ENCODE peak calls at places on chromosomes 13 and 19, in four cellular contexts. M, Y, L and U are unnamed samples.

GRCh38 chr19:7928741-7929701 is 3.1 kb upstream of the CTXN1 start:
- DNase-seq in M (peak), Y (peak), L (peak), U (peak)

GRCh38 chr13:108178105-108178504 is 37.2 kb downstream of the LIG4 start:
- DNase-seq in M (no peak), Y (no peak), L (no peak), U (no peak)

GRCh38 chr13:101639711-101640110 is 187.2 kb downstream of the ITGBL1 start:
- DNase-seq in M (no peak), Y (no peak), L (no peak), U (no peak)

GRCh38 chr13:111302045-111302722 is 18.3 kb upstream of the TEX29 start:
- DNase-seq in M (no peak), Y (no peak), L (no peak), U (no peak)

GRCh38 chr19:5141278-5141925 is 172.5 kb downstream of the KDM4B start:
- DNase-seq in M (no peak), Y (peak), L (no peak), U (peak)

GRCh38 chr13:34748078-34748477 is 194.0 kb upstream of the NBEA start:
- DNase-seq in M (no peak), Y (peak), L (no peak), U (no peak)

GRCh38 chr13:113407531-113408393 is 43.8 kb upstream of the GRTP1 start:
- DNase-seq in M (no peak), Y (peak), L (no peak), U (no peak)

GRCh38 chr13:94660695-94661324 is 51.5 kb downstream of the SOX21 start:
- DNase-seq in M (no peak), Y (peak), L (no peak), U (no peak)

GRCh38 chr13:30915691-30916541 is 9.8 kb downstream of the MEDAG start:
- DNase-seq in M (no peak), Y (no peak), L (no peak), U (peak)

GRCh38 chr19:48405010-48405659 is 11.7 kb downstream of the GRIN2D start:
- DNase-seq in M (no peak), Y (no peak), L (no peak), U (no peak)

GRCh38 chr13:94251801-94252200 is 227.7 kb downstream of the DCT start:
- DNase-seq in M (no peak), Y (peak), L (no peak), U (no peak)

GRCh38 chr13:49303533-49304252 is 56.0 kb downstream of the CDADC1 start:
- DNase-seq in M (no peak), Y (no peak), L (no peak), U (no peak)

GRCh38 chr13:21242236-21242635 is 65.8 kb downstream of the MRPL57 start:
- DNase-seq in M (peak), Y (no peak), L (peak), U (peak)

GRCh38 chr13:104580931-104581330 is 1514.7 kb upstream of the SLC10A2 start:
- DNase-seq in M (no peak), Y (no peak), L (no peak), U (no peak)

GRCh38 chr13:27976362-27977177 is 7.5 kb upstream of the CDX2 start:
- DNase-seq in M (peak), Y (no peak), L (no peak), U (no peak)

GRCh38 chr19:1112254-1113208 is 8.7 kb downstream of the GPX4 start:
- DNase-seq in M (no peak), Y (peak), L (peak), U (peak)

GRCh38 chr13:76889254-76889653 is 3.0 kb upstream of the KCTD12 start:
- DNase-seq in M (no peak), Y (no peak), L (no peak), U (no peak)

GRCh38 chr19:28435551-28436261 is 777.2 kb downstream of the UQCRFS1 start:
- DNase-seq in M (no peak), Y (no peak), L (no peak), U (no peak)

GRCh38 chr13:109610517-109610916 is 175.9 kb downstream of the IRS2 start:
- DNase-seq in M (peak), Y (peak), L (peak), U (peak)

GRCh38 chr13:37486171-37486661 is 112.4 kb downstream of the POSTN start:
- DNase-seq in M (no peak), Y (peak), L (no peak), U (no peak)

GRCh38 chr19:8578642-8579265 is 1.5 kb upstream of the MYO1F start:
- DNase-seq in M (peak), Y (peak), L (peak), U (peak)

GRCh38 chr19:28680091-28680490 is 532.9 kb downstream of the UQCRFS1 start:
- DNase-seq in M (no peak), Y (no peak), L (no peak), U (no peak)

GRCh38 chr13:44312131-44312530 is 61.5 kb upstream of the SERP2 start:
- DNase-seq in M (no peak), Y (no peak), L (no peak), U (no peak)

GRCh38 chr19:39230096-39230764 is 14.6 kb downstream of the IFNL3 start:
- DNase-seq in M (no peak), Y (no peak), L (no peak), U (no peak)
- H3K4me3 ChIP-seq in M (no peak), Y (no peak), L (no peak), U (no peak)

DNA sequence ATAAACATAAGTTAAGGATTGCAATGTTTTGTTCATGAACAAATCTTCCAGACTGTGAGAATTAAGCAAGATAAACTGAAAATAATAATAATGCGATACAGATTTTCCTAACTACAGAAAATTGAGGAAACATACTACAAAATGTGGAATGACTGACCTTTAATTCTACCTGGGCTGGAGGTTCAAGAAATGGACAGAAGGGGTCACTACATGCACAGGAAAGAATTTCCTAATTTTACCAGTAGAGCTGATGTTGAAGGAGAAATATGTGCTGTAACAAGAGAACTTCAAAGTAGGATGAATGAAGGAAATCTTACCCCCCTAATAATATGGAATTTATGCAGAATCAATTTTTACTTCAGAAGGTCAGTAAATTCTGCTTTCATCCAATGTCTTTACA is 62.3 kb downstream of the ZNF627 start:
- DNase-seq in M (no peak), Y (peak), L (no peak), U (no peak)
- TF ChIP-seq CTCF in M (peak), Y (peak), L (peak), U (peak)

DNA sequence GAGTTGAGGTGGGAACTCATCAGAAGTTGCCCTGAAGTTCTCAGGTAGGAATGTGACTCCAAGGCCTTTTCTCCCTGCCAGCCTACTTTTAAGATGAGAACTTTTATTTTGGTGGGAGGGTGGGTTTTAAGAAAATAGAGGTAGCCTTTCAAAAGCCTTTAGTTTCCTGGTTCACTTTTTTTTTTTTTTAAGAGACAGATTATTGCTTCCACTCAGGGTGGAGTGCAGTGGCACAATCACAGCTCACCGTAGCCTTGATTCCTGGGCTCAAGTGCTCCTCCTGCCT is 3.0 kb downstream of the C19orf67 start:
- DNase-seq in M (no peak), Y (no peak), L (no peak), U (no peak)
- H3K4me3 ChIP-seq in M (no peak), Y (no peak), L (no peak), U (no peak)

GRCh38 chr13:98996046-98996445 is 18.2 kb upstream of the DOCK9 start:
- DNase-seq in M (peak), Y (no peak), L (no peak), U (no peak)

GRCh38 chr13:98997051-98997730 is 19.3 kb upstream of the DOCK9 start:
- DNase-seq in M (peak), Y (no peak), L (no peak), U (no peak)

GRCh38 chr13:98994080-98994479 is 16.2 kb upstream of the DOCK9 start:
- DNase-seq in M (peak), Y (no peak), L (no peak), U (no peak)

GRCh38 chr13:98992355-98992754 is 14.5 kb upstream of the DOCK9 start:
- DNase-seq in M (no peak), Y (peak), L (no peak), U (no peak)

DNA sequence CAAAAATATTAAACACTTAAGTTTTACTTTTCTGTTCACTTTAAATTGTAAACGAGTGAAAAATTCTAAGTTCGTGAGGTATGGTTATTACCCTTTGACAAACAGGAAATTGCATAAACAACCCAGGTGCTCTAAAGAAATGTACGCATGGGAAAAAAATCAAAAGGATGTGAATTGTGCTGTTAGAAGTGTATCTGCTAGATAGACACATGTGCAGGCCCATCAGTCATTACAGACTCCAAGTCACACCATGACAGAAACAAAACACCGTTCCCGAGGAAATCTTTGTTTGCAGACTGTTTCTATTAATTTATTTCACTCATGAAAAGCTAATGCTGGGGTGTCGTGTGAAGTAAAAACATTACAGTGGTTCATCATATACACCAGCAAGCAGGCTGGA is 17.0 kb upstream of the DOCK9 start:
- DNase-seq in M (no peak), Y (no peak), L (no peak), U (no peak)
- TF ChIP-seq CTCF in M (no peak), Y (no peak), L (no peak), U (no peak)

DNA sequence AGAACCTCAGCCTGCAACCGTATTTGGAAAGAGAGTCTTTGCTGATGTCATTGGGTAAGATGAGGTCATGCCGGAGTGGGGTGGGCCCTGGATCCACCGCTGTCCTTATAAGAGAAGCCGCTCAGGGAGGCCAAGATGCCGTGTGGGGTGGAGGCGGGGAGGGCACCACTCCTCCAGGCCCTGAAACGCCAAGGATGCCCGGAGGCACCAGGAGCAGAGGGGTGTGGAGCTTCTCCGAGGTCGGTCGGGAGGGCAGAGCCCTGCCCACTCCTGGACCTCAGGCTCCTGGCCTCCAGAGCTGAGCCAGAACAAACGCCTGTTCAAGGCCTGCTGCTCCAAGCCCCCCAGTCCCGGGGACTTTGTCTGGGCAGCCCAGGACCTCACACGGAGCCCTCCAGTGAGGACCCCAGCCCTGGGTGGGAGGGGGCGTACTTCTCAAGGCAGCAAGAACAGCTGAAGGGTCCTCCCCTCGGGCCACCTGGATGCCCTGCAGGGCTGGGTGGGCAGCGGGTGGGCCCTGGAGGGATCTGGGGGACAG is 29.9 kb downstream of the PIP5K1C start:
- DNase-seq in M (no peak), Y (peak), L (no peak), U (no peak)
- H3K4me3 ChIP-seq in M (no peak), Y (peak), L (no peak), U (no peak)

GRCh38 chr19:18541992-18542935 is 1.1 kb downstream of the FKBP8 start:
- DNase-seq in M (no peak), Y (no peak), L (peak), U (peak)

GRCh38 chr19:18542936-18543813 is at the start of gene FKBP8:
- DNase-seq in M (peak), Y (peak), L (peak), U (peak)

GRCh38 chr19:18539372-18539771 is 4.0 kb downstream of the FKBP8 start:
- DNase-seq in M (no peak), Y (no peak), L (no peak), U (no peak)

GRCh38 chr19:18541258-18541991 is 1.9 kb downstream of the FKBP8 start:
- DNase-seq in M (no peak), Y (peak), L (no peak), U (no peak)

GRCh38 chr19:18543814-18544475 is 572 bp upstream of the FKBP8 start:
- DNase-seq in M (peak), Y (peak), L (peak), U (peak)
- TF ChIP-seq CTCF in M (no peak), Y (no peak), L (no peak), U (peak)

GRCh38 chr19:17952041-17952976 is 14.6 kb upstream of the KCNN1 start:
- DNase-seq in M (peak), Y (no peak), L (peak), U (peak)
- H3K4me3 ChIP-seq in M (peak), Y (no peak), L (peak), U (peak)

GRCh38 chr19:58150328-58150921 is at the start of gene ZNF329:
- DNase-seq in M (peak), Y (peak), L (peak), U (peak)
- TF ChIP-seq CTCF in M (no peak), Y (no peak), L (no peak), U (no peak)

GRCh38 chr19:49594157-49595005 is 3.4 kb downstream of the PRR12 start:
- DNase-seq in M (no peak), Y (no peak), L (no peak), U (no peak)
- H3K4me3 ChIP-seq in M (no peak), Y (no peak), L (no peak), U (no peak)